ENCODE peak calls at places on chromosomes 16 and 17, in eight cellular contexts. J is foreskin keratinocyte, Z is AG09309, D is cardiac fibroblast, R is colonic mucosa, E is heart left ventricle, I is A549, X is AG10803. G is an unnamed sample.

GRCh38 chr17:77778636-77779524 is 179.6 kb upstream of the TNRC6C start:
- DNase-seq in E (peak; percentile 91), X (peak; percentile 22), Z (no peak), D (peak; percentile 54), R (no peak), J (peak; percentile 13), I (peak; percentile 35), G (no peak)

GRCh38 chr17:50127661-50128361 is 2.1 kb downstream of the SAMD14 start:
- DNase-seq in J (peak; percentile 36), I (no peak), Z (no peak), X (peak; percentile 28), D (no peak), R (no peak), E (no peak), G (no peak)

GRCh38 chr17:29617481-29618271 is 5.0 kb downstream of the CORO6 start:
- DNase-seq in R (peak; percentile 89), J (peak; percentile 75), X (peak; percentile 72), E (peak; percentile 81), I (peak; percentile 86), D (peak; percentile 70), Z (no peak), G (peak; percentile 76)

GRCh38 chr16:15466886-15467781 is 32.7 kb downstream of the BMERB1 start:
- DNase-seq in E (no peak), Z (no peak), D (no peak), J (peak; percentile 17), R (no peak), X (no peak), I (peak; percentile 37), G (no peak)

GRCh38 chr16:10601444-10602401 is 21.3 kb upstream of the EMP2 start:
- DNase-seq in E (peak; percentile 76), I (peak; percentile 68), Z (no peak), D (no peak), R (peak; percentile 68), X (peak; percentile 31), J (no peak), G (no peak)

GRCh38 chr17:1590031-1590746 is 27.6 kb upstream of the PITPNA start:
- DNase-seq in Z (peak; percentile 45), R (peak; percentile 85), J (peak; percentile 82), I (peak; percentile 90), X (peak; percentile 72), D (peak; percentile 77), E (peak; percentile 86), G (no peak)

GRCh38 chr17:4508207-4508606 is 9.5 kb downstream of the SPNS2 start:
- DNase-seq in E (no peak), J (no peak), R (no peak), X (no peak), Z (no peak), D (no peak), I (no peak), G (no peak)

GRCh38 chr17:17325816-17326215 is 22.6 kb downstream of the NT5M start:
- DNase-seq in I (no peak), D (no peak), E (no peak), J (no peak), R (no peak), X (no peak), Z (no peak), G (no peak)

GRCh38 chr17:17104036-17104435 is 61.8 kb downstream of the MPRIP start:
- DNase-seq in R (no peak), E (no peak), D (no peak), J (no peak), Z (no peak), I (no peak), X (no peak), G (no peak)

GRCh38 chr17:77824780-77825280 is 133.7 kb upstream of the TNRC6C start:
- DNase-seq in J (no peak), Z (no peak), R (no peak), D (no peak), E (no peak), X (no peak), I (no peak), G (no peak)

GRCh38 chr17:33868899-33869298 is 386.2 kb upstream of the CCL2 start:
- DNase-seq in E (no peak), D (no peak), Z (no peak), J (no peak), I (no peak), X (no peak), R (no peak), G (no peak)

GRCh38 chr17:76417499-76418143 is 33.2 kb downstream of the SPHK1 start:
- DNase-seq in D (no peak), I (no peak), Z (no peak), E (no peak), X (no peak), J (peak; percentile 20), R (no peak), G (no peak)

GRCh38 chr17:42361781-42362186 is 26.5 kb downstream of the STAT3 start:
- DNase-seq in R (peak; percentile 61), E (no peak), X (no peak), Z (no peak), D (no peak), J (no peak), I (peak; percentile 39), G (no peak)

GRCh38 chr17:37516131-37516561 is 26.5 kb downstream of the DUSP14 start:
- DNase-seq in J (peak; percentile 65), E (no peak), D (peak; percentile 35), I (no peak), Z (no peak), X (peak; percentile 51), R (no peak), G (no peak)

GRCh38 chr17:37405955-37406634 is 541 bp downstream of the ACACA start:
- DNase-seq in R (no peak), J (peak; percentile 45), D (no peak), I (peak; percentile 22), E (no peak), Z (no peak), X (peak; percentile 4), G (no peak)

GRCh38 chr17:32549559-32549958 is 62.8 kb downstream of the CDK5R1 start:
- DNase-seq in D (no peak), I (no peak), E (no peak), J (no peak), X (no peak), R (no peak), Z (no peak), G (no peak)

GRCh38 chr17:37259030-37259735 is 116.6 kb upstream of the C17orf78 start:
- DNase-seq in I (no peak), R (no peak), Z (no peak), X (peak; percentile 33), E (no peak), J (peak; percentile 70), D (no peak), G (no peak)

GRCh38 chr17:47732399-47733046 is 513 bp upstream of the TBX21 start:
- DNase-seq in I (no peak), X (no peak), E (no peak), J (no peak), Z (no peak), D (no peak), R (no peak), G (no peak)

GRCh38 chr16:50796829-50797228 is 54.9 kb downstream of the CYLD start:
- DNase-seq in J (no peak), I (no peak), E (no peak), X (no peak), R (no peak), Z (no peak), D (no peak), G (no peak)

GRCh38 chr17:55265434-55266021 is 768 bp downstream of the HLF start:
- DNase-seq in D (no peak), R (no peak), Z (no peak), E (peak; percentile 48), I (no peak), X (no peak), J (no peak), G (peak; percentile 17)

GRCh38 chr16:78742501-78743283 is 643.2 kb downstream of the WWOX start:
- DNase-seq in E (peak; percentile 33), X (no peak), J (no peak), Z (no peak), I (no peak), R (peak; percentile 47), D (no peak), G (no peak)

GRCh38 chr17:41519501-41520224 is 973 bp upstream of the KRT15 start:
- DNase-seq in X (no peak), J (peak; percentile 92), D (no peak), Z (no peak), R (no peak), E (no peak), I (no peak), G (no peak)

GRCh38 chr16:61681673-61682072 is 354.6 kb downstream of the CDH8 start:
- DNase-seq in Z (no peak), D (no peak), X (no peak), I (no peak), J (no peak), E (no peak), R (no peak), G (no peak)

GRCh38 chr16:55779391-55780094 is 53.4 kb downstream of the CES1 start:
- DNase-seq in I (no peak), Z (no peak), X (no peak), J (no peak), D (no peak), R (no peak), E (no peak), G (no peak)

GRCh38 chr17:81667754-81668153 is 1.2 kb downstream of the CCDC137 start:
- DNase-seq in I (no peak), X (no peak), D (no peak), J (peak; percentile 69), Z (no peak), R (no peak), E (no peak), G (no peak)
- TF ChIP-seq CTCF in I (no peak), X (no peak), D (no peak), J (peak; percentile 60), Z (no peak), R (no peak), E (no peak), G (no peak)

GRCh38 chr16:89297870-89298545 is 80.5 kb downstream of the ZNF778 start:
- DNase-seq in R (no peak), D (no peak), E (no peak), X (no peak), Z (no peak), J (no peak), I (no peak), G (no peak)
- TF ChIP-seq CTCF in R (no peak), D (no peak), E (no peak), X (no peak), Z (no peak), J (no peak), I (no peak), G (no peak)

GRCh38 chr16:67663151-67663876 is 2.6 kb downstream of the PARD6A start:
- DNase-seq in Z (no peak), D (no peak), J (no peak), X (no peak), I (peak; percentile 31), R (no peak), E (peak; percentile 32), G (peak; percentile 71)
- TF ChIP-seq CTCF in Z (peak; percentile 27), D (peak; percentile 37), J (peak; percentile 37), X (peak; percentile 11), I (no peak), R (no peak), E (no peak), G (peak; percentile 49)

GRCh38 chr16:19662351-19662750 is 55.7 kb downstream of the KNOP1 start:
- DNase-seq in X (no peak), I (no peak), E (no peak), D (no peak), R (no peak), J (no peak), Z (no peak), G (no peak)
- TF ChIP-seq CTCF in X (no peak), I (no peak), E (no peak), D (no peak), R (no peak), J (no peak), Z (no peak), G (no peak)

GRCh38 chr16:60180609-60181008 is 1446.5 kb upstream of the GOT2 start:
- DNase-seq in X (no peak), I (no peak), Z (no peak), E (no peak), D (no peak), J (no peak), R (no peak), G (no peak)
- TF ChIP-seq CTCF in X (no peak), I (no peak), Z (no peak), E (no peak), D (no peak), J (no peak), R (no peak), G (no peak)